ENCODE peak calls at places on chromosomes 3 and 15, in seven cellular contexts. W, J, Z, Y, Q, S and P are unnamed samples. For H3K36me3, the result is how much of the 10 kb centered on the place peaks cover.

GRCh38 chr3:53269888-53270880 is 14.4 kb upstream of the TKT start:
- DNase-seq in S (peak), Q (peak), Y (peak), Z (peak), J (peak), W (no peak), P (peak)

GRCh38 chr15:74783072-74783807 is 1.4 kb downstream of the CSK start:
- DNase-seq in W (no peak), J (no peak), S (no peak), Z (peak), Q (peak), Y (peak), P (no peak)

GRCh38 chr3:139561959-139562676 is 22.6 kb upstream of the RBP1 start:
- DNase-seq in Z (peak), S (peak), Y (peak), Q (peak), W (no peak), J (peak), P (no peak)

GRCh38 chr3:23202203-23202920 is 765 bp upstream of the UBE2E2 start:
- DNase-seq in Z (peak), W (peak), Q (peak), J (peak), S (no peak), Y (peak), P (peak)

GRCh38 chr3:191499307-191500125 is 38.6 kb downstream of the PYDC2 start:
- DNase-seq in Z (peak), J (no peak), S (peak), Y (no peak), Q (peak), W (no peak), P (no peak)

GRCh38 chr15:51982013-51982769 is 10.6 kb upstream of the LEO1 start:
- DNase-seq in W (no peak), Q (peak), S (no peak), J (peak), Y (peak), Z (peak), P (no peak)

GRCh38 chr3:155676252-155676981 is 68.5 kb downstream of the PLCH1 start:
- DNase-seq in J (peak), Q (peak), W (no peak), Y (peak), S (peak), Z (peak), P (no peak)

GRCh38 chr3:66603161-66603611 is 102.4 kb upstream of the LRIG1 start:
- DNase-seq in Z (no peak), Q (no peak), J (no peak), Y (no peak), S (no peak), W (no peak), P (no peak)

GRCh38 chr15:74845208-74845568 is 2.2 kb upstream of the ULK3 start:
- DNase-seq in W (peak), J (no peak), Q (no peak), S (no peak), Z (no peak), Y (no peak), P (no peak)

GRCh38 chr15:85753791-85754452 is 40.8 kb downstream of the KLHL25 start:
- DNase-seq in Y (no peak), W (no peak), J (no peak), S (peak), Q (no peak), Z (no peak), P (no peak)

DNA sequence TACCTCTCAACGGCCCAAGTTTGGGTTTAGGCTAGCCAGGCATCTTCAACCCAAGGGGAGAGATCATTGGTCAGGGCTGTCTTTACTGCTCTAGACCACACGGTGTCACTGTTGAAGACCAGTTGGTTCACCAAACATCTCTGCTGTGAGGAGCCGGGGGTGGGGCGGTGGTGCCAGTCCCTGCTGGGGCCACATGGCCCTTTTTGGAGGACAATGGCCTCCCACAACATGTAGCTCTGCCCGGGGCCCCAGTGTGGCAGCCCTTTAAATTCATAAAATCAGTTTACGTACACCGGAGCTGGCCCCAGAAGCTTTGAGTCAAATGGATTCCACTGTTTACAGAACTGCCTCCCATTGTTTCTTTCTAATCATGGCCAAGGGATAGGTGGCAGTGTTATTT is 19.1 kb upstream of the TM4SF18 start:
- DNase-seq in Q (peak), Z (peak), W (no peak), S (peak), Y (peak), J (peak), P (no peak)
- H3K27ac ChIP-seq in Q (no peak), Z (no peak), W (no peak), S (no peak), Y (no peak), J (no peak), P (no peak)

GRCh38 chr3:14459787-14460186 is 57.4 kb downstream of the SLC6A6 start:
- DNase-seq in Y (no peak), S (no peak), J (no peak), Z (no peak), W (no peak), Q (no peak), P (no peak)
- H3K36me3 ChIP-seq in Y (under half), S (under half), J (under half), Z (under half), W (half or more), Q (under half), P (under half)

DNA sequence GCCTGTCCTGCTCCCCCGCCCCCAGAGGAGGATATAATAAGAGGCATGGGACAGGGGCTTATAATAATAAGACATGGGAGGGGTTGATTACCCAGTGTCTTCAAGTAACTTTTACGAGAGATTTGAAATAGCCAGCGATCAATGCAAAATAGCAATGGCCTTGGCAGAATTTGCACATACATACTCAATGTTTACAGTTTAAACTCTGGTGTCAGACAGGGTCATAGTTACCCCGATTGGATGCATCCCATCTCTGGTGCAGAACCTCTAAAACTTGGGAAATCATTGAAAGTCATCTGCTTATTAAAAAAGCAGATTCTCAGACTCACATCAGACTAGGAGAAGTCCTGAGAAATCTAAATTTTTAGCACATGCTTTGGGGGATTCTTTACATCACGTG is 61.0 kb downstream of the TRAK1 start:
- DNase-seq in Y (no peak), W (no peak), S (no peak), J (no peak), Z (no peak), Q (no peak), P (no peak)
- H3K27ac ChIP-seq in Y (no peak), W (no peak), S (no peak), J (no peak), Z (no peak), Q (no peak), P (no peak)

DNA sequence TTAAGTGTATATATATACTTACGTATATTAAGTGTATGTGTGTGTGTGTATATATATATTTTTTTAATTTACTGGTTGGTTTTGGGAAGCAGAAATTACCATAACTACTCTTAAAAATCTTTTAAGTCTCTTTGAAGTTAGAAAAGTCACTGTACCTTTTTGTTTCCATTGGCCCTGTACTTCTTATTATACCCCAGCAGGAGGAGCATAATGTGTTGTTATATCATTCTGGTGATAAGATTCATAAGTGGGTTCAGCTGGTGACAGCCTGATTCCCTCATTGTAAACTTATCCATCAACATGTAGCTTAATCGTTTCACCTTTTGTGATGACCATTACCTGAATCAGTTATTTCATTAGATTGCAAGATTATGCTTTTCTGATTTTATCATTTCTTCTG is 30.8 kb downstream of the MLH1 start:
- DNase-seq in W (no peak), Y (peak), Z (peak), Q (peak), S (no peak), J (no peak), P (no peak)
- H3K36me3 ChIP-seq in W (half or more), Y (half or more), Z (under half), Q (under half), S (under half), J (under half), P (under half)

DNA sequence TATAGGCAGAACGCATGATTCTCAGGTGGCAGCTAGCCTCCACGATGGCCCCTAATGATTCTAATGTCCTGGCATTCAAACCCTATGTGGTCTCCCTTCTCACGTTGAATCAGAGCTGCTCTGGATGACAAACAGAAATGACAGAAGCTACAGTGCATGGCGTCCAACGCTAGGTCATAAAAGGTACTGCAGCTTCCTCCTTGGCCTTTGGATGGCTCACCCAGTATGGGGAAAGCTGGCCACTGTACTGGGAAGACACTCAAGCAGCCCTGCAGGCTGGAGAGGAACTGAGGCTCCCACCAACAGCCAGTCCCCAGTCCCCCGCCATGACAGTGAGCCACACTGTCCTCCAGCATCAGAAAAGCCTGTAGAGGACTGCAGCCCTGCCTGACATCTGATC is 286.3 kb downstream of the FAM43A start:
- DNase-seq in Z (no peak), Q (no peak), Y (no peak), J (no peak), W (no peak), S (no peak), P (no peak)
- H3K27ac ChIP-seq in Z (no peak), Q (peak), Y (no peak), J (no peak), W (no peak), S (no peak), P (no peak)

GRCh38 chr3:14450506-14450905 is 48.1 kb downstream of the SLC6A6 start:
- DNase-seq in J (no peak), Q (no peak), W (no peak), Z (no peak), S (no peak), Y (no peak), P (no peak)
- H3K36me3 ChIP-seq in J (under half), Q (under half), W (half or more), Z (under half), S (under half), Y (half or more), P (under half)

DNA sequence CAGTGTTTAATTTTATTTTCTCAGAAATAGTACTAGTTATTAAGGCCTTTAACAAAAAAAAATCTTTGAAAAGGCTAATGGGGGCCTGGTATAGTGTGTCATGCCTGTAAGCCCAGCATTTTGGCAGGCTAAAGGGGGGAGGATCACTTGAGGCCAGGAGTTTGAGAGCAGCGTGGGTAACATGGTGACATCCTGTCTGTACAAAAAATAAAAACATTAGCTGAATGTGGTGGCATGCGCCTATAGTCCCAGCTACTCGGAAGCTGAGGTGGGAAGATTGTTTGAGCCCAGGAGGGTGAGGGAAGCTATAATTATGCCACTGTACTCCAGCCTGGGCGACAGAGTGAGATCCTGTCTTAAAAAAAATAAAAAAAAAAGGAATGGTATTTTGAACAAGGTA is 61.9 kb downstream of the TRAK1 start:
- DNase-seq in Q (no peak), Z (no peak), J (no peak), S (no peak), Y (no peak), W (no peak), P (no peak)
- H3K27ac ChIP-seq in Q (no peak), Z (no peak), J (no peak), S (no peak), Y (no peak), W (no peak), P (no peak)

DNA sequence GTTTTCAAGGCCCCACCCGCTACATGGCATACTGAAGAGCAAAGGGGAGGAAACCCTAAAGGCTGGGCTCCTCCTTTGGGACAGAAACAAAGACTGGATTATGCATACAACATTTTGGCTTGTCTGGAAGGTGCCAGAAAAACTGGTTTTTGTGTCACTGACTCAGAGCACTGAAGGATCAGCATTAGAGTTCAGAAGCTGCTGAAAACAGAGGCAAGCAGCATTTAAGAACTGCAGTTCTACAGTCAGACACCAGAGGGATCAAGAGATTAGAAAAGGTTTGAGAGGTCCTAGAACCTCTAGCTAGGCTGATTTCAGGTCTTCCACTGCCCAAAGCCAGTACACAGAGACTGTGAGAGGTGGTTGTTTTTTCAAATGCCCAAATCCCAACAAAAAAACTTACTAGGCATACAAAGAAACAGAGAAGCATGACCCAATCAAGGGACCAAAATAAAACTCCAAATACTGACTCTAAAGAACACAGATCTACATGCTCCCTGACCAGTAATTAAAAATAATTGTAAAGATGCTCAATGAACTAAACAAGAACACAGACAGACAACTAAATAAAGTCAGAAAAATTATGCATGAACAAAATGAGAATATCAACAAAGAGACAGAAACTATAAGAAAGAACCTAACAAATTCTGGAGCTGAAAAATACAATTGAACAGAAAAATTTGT is 91.2 kb downstream of the SENP2 start:
- DNase-seq in Z (peak), Q (peak), Y (peak), W (no peak), S (no peak), J (peak), P (no peak)
- H3K36me3 ChIP-seq in Z (under half), Q (under half), Y (half or more), W (under half), S (under half), J (under half), P (under half)